ENCODE peak calls at places on chromosome 5, in six cellular contexts. B, R, X, M, P and F are unnamed samples.

GRCh38 chr5:134938020-134938419 is 29.7 kb upstream of the CATSPER3 start:
- DNase-seq in B (no peak), R (no peak), X (no peak), M (no peak), P (no peak), F (no peak)

GRCh38 chr5:76958976-76959767 is 6.3 kb downstream of the CRHBP start:
- DNase-seq in B (no peak), R (no peak), X (no peak), M (no peak), P (no peak), F (no peak)

GRCh38 chr5:93433422-93433821 is 147.6 kb downstream of the NR2F1-AS1 start:
- DNase-seq in B (no peak), R (no peak), X (no peak), M (no peak), P (no peak), F (no peak)

GRCh38 chr5:31270396-31270795 is 76.9 kb downstream of the CDH6 start:
- DNase-seq in B (no peak), R (no peak), X (no peak), M (no peak), P (no peak), F (no peak)

GRCh38 chr5:439181-439580 is 3.8 kb upstream of the EXOC3 start:
- DNase-seq in B (no peak), R (no peak), X (no peak), M (peak; percentile 37), P (no peak), F (peak; percentile 64)

GRCh38 chr5:74085782-74086181 is 459.8 kb downstream of the ARHGEF28 start:
- DNase-seq in B (no peak), R (no peak), X (no peak), M (no peak), P (no peak), F (no peak)

GRCh38 chr5:84706678-84707641 is 322.3 kb upstream of the EDIL3 start:
- DNase-seq in B (no peak), R (no peak), X (no peak), M (no peak), P (no peak), F (no peak)

GRCh38 chr5:51034501-51034900 is 348.7 kb upstream of the ISL1 start:
- DNase-seq in B (no peak), R (no peak), X (no peak), M (no peak), P (no peak), F (no peak)

GRCh38 chr5:44389410-44389879 is at the start of gene FGF10:
- DNase-seq in B (peak; percentile 12), R (no peak), X (no peak), M (peak; percentile 79), P (peak; percentile 24), F (no peak)

GRCh38 chr5:175895701-175896102 is 24.3 kb downstream of the CPLX2 start:
- DNase-seq in B (no peak), R (no peak), X (peak; percentile 24), M (no peak), P (peak; percentile 32), F (no peak)

GRCh38 chr5:172680921-172681320 is 39.9 kb downstream of the NEURL1B start:
- DNase-seq in B (no peak), R (no peak), X (no peak), M (no peak), P (no peak), F (no peak)

GRCh38 chr5:84113246-84114118 is 271.2 kb downstream of the EDIL3 start:
- DNase-seq in B (no peak), R (no peak), X (no peak), M (no peak), P (no peak), F (no peak)

GRCh38 chr5:113034182-113034773 is 57.7 kb downstream of the DCP2 start:
- DNase-seq in B (no peak), R (no peak), X (no peak), M (no peak), P (no peak), F (no peak)

GRCh38 chr5:147763791-147764525 is 18.6 kb downstream of the JAKMIP2 start:
- DNase-seq in B (no peak), R (no peak), X (no peak), M (no peak), P (no peak), F (no peak)

GRCh38 chr5:32475338-32476097 is 31.0 kb upstream of the ZFR start:
- DNase-seq in B (no peak), R (no peak), X (no peak), M (no peak), P (no peak), F (no peak)

GRCh38 chr5:77984587-77984986 is 208.4 kb upstream of the TBCA start:
- DNase-seq in B (no peak), R (no peak), X (no peak), M (no peak), P (no peak), F (no peak)

GRCh38 chr5:114191441-114191840 is 170.4 kb upstream of the KCNN2 start:
- DNase-seq in B (no peak), R (no peak), X (no peak), M (no peak), P (no peak), F (no peak)

GRCh38 chr5:159353661-159354252 is 23.5 kb upstream of the IL12B start:
- DNase-seq in B (no peak), R (no peak), X (no peak), M (no peak), P (no peak), F (no peak)

GRCh38 chr5:128644863-128645262 is 106.8 kb upstream of the FBN2 start:
- DNase-seq in B (no peak), R (no peak), X (no peak), M (no peak), P (no peak), F (no peak)

GRCh38 chr5:38451372-38451735 is 105.1 kb downstream of the LIFR start:
- DNase-seq in B (no peak), R (no peak), X (no peak), M (no peak), P (no peak), F (no peak)

GRCh38 chr5:91020065-91020800 is 362.9 kb downstream of the ARRDC3 start:
- DNase-seq in B (no peak), R (no peak), X (no peak), M (no peak), P (no peak), F (no peak)
- TF ChIP-seq CTCF in B (no peak), R (no peak), X (no peak), M (no peak), P (no peak), F (no peak)

GRCh38 chr5:100854594-100854993 is 48.5 kb downstream of the ST8SIA4 start:
- DNase-seq in B (no peak), R (no peak), X (no peak), M (no peak), P (no peak), F (no peak)
- TF ChIP-seq POLR2A in B (no peak), R (no peak), X (no peak), M (no peak), P (no peak), F (no peak)

GRCh38 chr5:145681216-145681615 is 153.9 kb downstream of the PRELID2 start:
- DNase-seq in B (no peak), R (no peak), X (no peak), M (no peak), P (no peak), F (no peak)

GRCh38 chr5:145680744-145681143 is 154.4 kb downstream of the PRELID2 start:
- DNase-seq in B (no peak), R (no peak), X (no peak), M (peak; percentile 84), P (peak; percentile 39), F (no peak)

GRCh38 chr5:145681686-145682085 is 153.5 kb downstream of the PRELID2 start:
- DNase-seq in B (peak; percentile 30), R (no peak), X (peak; percentile 60), M (no peak), P (peak; percentile 25), F (no peak)

GRCh38 chr5:145678255-145678654 is 156.9 kb downstream of the PRELID2 start:
- DNase-seq in B (no peak), R (no peak), X (no peak), M (no peak), P (no peak), F (no peak)

DNA sequence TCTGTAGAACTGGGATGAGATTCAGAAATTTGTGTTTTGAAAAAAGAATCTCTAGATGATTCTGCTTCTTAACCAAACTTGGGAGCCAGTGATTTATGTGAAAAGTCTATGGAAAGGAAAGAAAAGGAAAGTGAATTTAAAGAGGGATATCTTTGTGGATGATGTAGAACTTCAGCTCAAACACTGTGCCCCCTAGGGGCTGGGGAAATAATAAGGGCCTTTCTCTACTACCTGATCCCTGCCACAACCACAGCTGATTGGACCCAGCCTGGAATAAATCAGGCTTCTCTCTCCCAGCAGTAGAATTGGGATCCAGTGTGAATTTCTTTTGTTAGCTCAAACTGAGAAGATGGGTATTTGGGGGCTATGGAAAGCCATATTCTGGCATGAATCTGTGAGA is 155.0 kb downstream of the PRELID2 start:
- DNase-seq in B (no peak), R (no peak), X (no peak), M (no peak), P (no peak), F (no peak)
- TF ChIP-seq CTCF in B (no peak), R (no peak), X (no peak), M (no peak), P (no peak), F (no peak)

GRCh38 chr5:181234116-181234454 is 9.6 kb downstream of the RACK1 start:
- DNase-seq in B (no peak), R (no peak), X (no peak), M (no peak), P (no peak), F (peak; percentile 74)

GRCh38 chr5:181235323-181235688 is 8.4 kb downstream of the RACK1 start:
- DNase-seq in B (no peak), R (no peak), X (no peak), M (no peak), P (no peak), F (no peak)

GRCh38 chr5:181233436-181234115 is 10.1 kb downstream of the RACK1 start:
- DNase-seq in B (no peak), R (no peak), X (no peak), M (no peak), P (no peak), F (peak; percentile 59)

GRCh38 chr5:181235689-181236366 is 7.9 kb downstream of the RACK1 start:
- DNase-seq in B (no peak), R (no peak), X (no peak), M (no peak), P (no peak), F (no peak)

GRCh38 chr5:181234455-181235306 is 9.0 kb downstream of the RACK1 start:
- DNase-seq in B (no peak), R (no peak), X (no peak), M (no peak), P (no peak), F (peak; percentile 68)
- TF ChIP-seq POLR2A in B (no peak), R (no peak), X (no peak), M (no peak), P (no peak), F (no peak)

GRCh38 chr5:29720954-29721353 is 1472.5 kb upstream of the CDH6 start:
- DNase-seq in B (no peak), R (no peak), X (no peak), M (no peak), P (no peak), F (no peak)
- TF ChIP-seq CTCF in B (no peak), R (no peak), X (no peak), M (no peak), P (no peak), F (no peak)

GRCh38 chr5:145044970-145045369 is 790.2 kb downstream of the PRELID2 start:
- DNase-seq in B (no peak), R (no peak), X (no peak), M (no peak), P (no peak), F (no peak)
- TF ChIP-seq POLR2A in B (no peak), R (no peak), X (no peak), M (no peak), P (no peak), F (no peak)